ENCODE peak calls at places on chromosomes 3 and 15, in five cellular contexts. T is WERI-Rb-1, Z is aorta, G is thoracic aorta, P is uterus. C is an unnamed sample.

GRCh38 chr3:176075491-176075890 is 1121.8 kb downstream of the TBL1XR1 start:
- DNase-seq in P (no peak), T (no peak), G (no peak), Z (no peak), C (no peak)

GRCh38 chr3:168807426-168807825 is 711.7 kb upstream of the GOLIM4 start:
- DNase-seq in T (no peak), P (no peak), G (no peak), Z (no peak), C (no peak)

GRCh38 chr3:52120576-52121458 is 33.4 kb downstream of the POC1A start:
- DNase-seq in Z (peak; percentile 43), G (no peak), T (peak; percentile 20), P (no peak), C (no peak)

GRCh38 chr3:29478671-29479070 is 197.8 kb downstream of the RBMS3 start:
- DNase-seq in G (no peak), T (no peak), Z (no peak), P (no peak), C (no peak)

GRCh38 chr15:67109141-67110034 is 44.0 kb downstream of the SMAD3 start:
- DNase-seq in Z (peak; percentile 88), P (peak; percentile 71), T (no peak), G (no peak), C (no peak)

GRCh38 chr15:98347001-98347400 is 301.3 kb upstream of the IGF1R start:
- DNase-seq in T (no peak), G (no peak), P (no peak), Z (no peak), C (no peak)

GRCh38 chr3:99789322-99789721 is 28.3 kb upstream of the CMSS1 start:
- DNase-seq in P (no peak), T (peak; percentile 50), G (no peak), Z (no peak), C (no peak)

GRCh38 chr3:183369117-183369516 is 59.3 kb downstream of the MCF2L2 start:
- DNase-seq in Z (no peak), T (no peak), G (no peak), P (no peak), C (no peak)

GRCh38 chr15:74725845-74726773 is 781 bp upstream of the CYP1A1 start:
- DNase-seq in T (peak; percentile 56), P (no peak), G (no peak), Z (peak; percentile 51), C (no peak)

GRCh38 chr3:37130448-37130847 is 43.9 kb downstream of the LRRFIP2 start:
- DNase-seq in Z (no peak), P (no peak), T (no peak), G (no peak), C (no peak)

GRCh38 chr3:133937756-133938601 is 42.3 kb upstream of the RAB6B start:
- DNase-seq in P (no peak), Z (no peak), T (no peak), G (no peak), C (no peak)

GRCh38 chr3:147838650-147839049 is 429.5 kb downstream of the ZIC1 start:
- DNase-seq in T (peak; percentile 13), P (no peak), G (no peak), Z (no peak), C (no peak)

GRCh38 chr15:79378394-79379158 is 53.6 kb upstream of the MINAR1 start:
- DNase-seq in G (no peak), P (no peak), Z (no peak), T (no peak), C (no peak)

GRCh38 chr3:171792549-171792948 is 17.7 kb downstream of the PLD1 start:
- DNase-seq in Z (no peak), P (no peak), T (no peak), G (no peak), C (no peak)

GRCh38 chr15:67820992-67821783 is 4.1 kb upstream of the SKOR1 start:
- DNase-seq in Z (no peak), T (no peak), P (no peak), G (no peak), C (no peak)

GRCh38 chr3:127677541-127678314 is 5.0 kb downstream of the ABTB1 start:
- DNase-seq in P (peak; percentile 10), G (no peak), Z (peak; percentile 33), T (peak; percentile 3), C (no peak)

GRCh38 chr3:15822281-15822680 is 24.5 kb upstream of the ANKRD28 start:
- DNase-seq in G (no peak), T (no peak), Z (no peak), P (no peak), C (no peak)

GRCh38 chr3:162139841-162140240 is 643.2 kb downstream of the OTOL1 start:
- DNase-seq in T (no peak), G (no peak), Z (no peak), P (no peak), C (no peak)

GRCh38 chr15:23067416-23067815 is 28.0 kb upstream of the TUBGCP5 start:
- DNase-seq in P (no peak), T (no peak), Z (no peak), G (no peak), C (no peak)

GRCh38 chr3:50345586-50345985 is at the start of gene ZMYND10:
- DNase-seq in G (no peak), Z (peak; percentile 84), P (peak; percentile 55), T (peak; percentile 84), C (no peak)

GRCh38 chr3:84184937-84185336 is 773.9 kb upstream of the CADM2 start:
- DNase-seq in T (no peak), G (no peak), Z (no peak), P (no peak), C (no peak)

GRCh38 chr15:67782592-67782991 is 42.7 kb upstream of the SKOR1 start:
- DNase-seq in Z (no peak), P (no peak), G (no peak), T (no peak), C (no peak)

GRCh38 chr3:171654809-171655208 is 155.5 kb downstream of the PLD1 start:
- DNase-seq in Z (peak; percentile 81), G (peak; percentile 16), T (no peak), P (peak; percentile 57), C (no peak)

GRCh38 chr15:34993877-34994276 is 5.8 kb upstream of the ZNF770 start:
- DNase-seq in Z (no peak), G (no peak), P (no peak), T (no peak), C (no peak)

GRCh38 chr3:169002689-169003088 is 660.8 kb downstream of the MECOM start:
- DNase-seq in P (no peak), G (no peak), T (no peak), Z (no peak), C (no peak)

GRCh38 chr3:86938305-86938704 is 52.6 kb downstream of the VGLL3 start:
- DNase-seq in P (no peak), G (no peak), Z (no peak), T (no peak), C (no peak)

GRCh38 chr15:40723919-40724318 is 28.9 kb downstream of the RAD51 start:
- DNase-seq in P (no peak), T (no peak), G (no peak), Z (no peak), C (no peak)

DNA sequence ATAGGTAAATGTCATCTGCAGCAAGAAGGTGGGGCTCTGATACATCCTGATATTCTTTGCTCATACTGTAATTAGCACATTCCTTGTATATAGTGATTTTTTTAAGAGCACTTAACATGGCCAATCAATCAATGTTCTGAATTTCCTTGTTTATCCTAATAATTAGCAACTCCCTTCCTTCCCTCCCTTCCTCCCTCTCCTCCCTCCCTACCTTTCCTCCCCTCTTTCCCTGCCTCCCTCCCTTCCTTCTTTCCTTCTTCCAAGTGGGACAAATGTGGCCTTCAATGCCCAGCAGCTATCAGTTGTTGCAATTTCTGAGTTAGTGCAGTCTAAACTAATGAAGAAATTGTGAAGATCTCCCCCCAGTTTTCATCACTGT is 85.9 kb upstream of the LIMD1 start:
- DNase-seq in T (no peak), Z (no peak), P (no peak), G (no peak), C (no peak)
- H3K27ac ChIP-seq in T (no peak overlapping the region), Z (no peak overlapping the region), P (no peak overlapping the region), G (no peak overlapping the region), C (peak overlapping the region; percentile 85)

DNA sequence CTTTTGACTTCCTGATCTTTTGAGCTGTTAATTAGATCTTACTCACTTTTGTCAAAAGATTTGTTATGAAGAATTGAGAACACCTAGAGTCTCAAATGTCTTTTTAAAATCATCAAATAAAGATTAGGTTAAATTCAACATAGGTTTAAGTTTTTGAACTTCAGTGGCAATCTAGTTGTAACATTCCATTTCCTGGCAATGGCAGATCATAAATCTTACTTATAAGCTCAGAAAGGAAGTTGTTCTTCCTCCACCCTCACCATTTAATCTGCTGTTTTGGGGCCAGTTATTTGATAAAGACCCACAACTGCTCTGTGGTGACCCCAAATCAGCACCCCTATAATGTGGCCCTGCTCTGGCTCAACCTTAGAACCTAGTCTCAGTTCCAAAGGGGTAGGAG is 103.3 kb upstream of the RASGRP1 start:
- DNase-seq in Z (no peak), T (no peak), P (no peak), G (no peak), C (no peak)
- H3K27ac ChIP-seq in Z (no peak overlapping the region), T (no peak overlapping the region), P (no peak overlapping the region), G (no peak overlapping the region), C (no peak overlapping the region)

GRCh38 chr15:63075072-63075995 is 32.8 kb downstream of the TPM1 start:
- DNase-seq in Z (no peak), G (no peak), P (no peak), T (no peak), C (no peak)

GRCh38 chr15:63080638-63081250 is 38.2 kb downstream of the TPM1 start:
- DNase-seq in Z (no peak), G (no peak), P (no peak), T (peak; percentile 46), C (no peak)

GRCh38 chr15:63076136-63077005 is 33.8 kb downstream of the TPM1 start:
- DNase-seq in P (no peak), T (no peak), Z (no peak), G (no peak), C (no peak)

GRCh38 chr15:63079938-63080626 is 37.5 kb downstream of the TPM1 start:
- DNase-seq in G (no peak), Z (no peak), P (no peak), T (no peak), C (no peak)

DNA sequence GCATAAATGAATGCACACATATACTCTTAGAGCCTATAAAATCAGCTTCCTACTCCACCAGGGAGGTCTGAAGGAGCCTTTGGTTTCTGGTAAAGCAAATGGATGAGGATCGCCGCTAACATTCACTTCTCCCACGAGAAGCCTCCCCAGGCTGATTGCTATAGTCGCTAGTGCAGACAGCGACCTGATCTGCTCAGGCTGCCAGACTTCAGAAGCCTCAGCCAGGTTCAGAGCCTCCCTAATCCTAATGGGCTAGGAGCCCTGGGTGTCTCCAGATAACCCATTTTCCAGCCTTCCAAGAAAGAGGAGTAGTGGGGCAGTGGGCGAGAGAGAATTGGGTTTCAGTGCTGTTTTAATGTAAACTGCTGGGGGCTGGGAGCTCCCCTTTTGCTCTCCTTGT is 35.4 kb downstream of the TPM1 start:
- DNase-seq in G (no peak), P (no peak), T (peak; percentile 72), Z (no peak), C (no peak)
- H3K27ac ChIP-seq in G (no peak overlapping the region), P (no peak overlapping the region), T (no peak overlapping the region), Z (no peak overlapping the region), C (no peak overlapping the region)

DNA sequence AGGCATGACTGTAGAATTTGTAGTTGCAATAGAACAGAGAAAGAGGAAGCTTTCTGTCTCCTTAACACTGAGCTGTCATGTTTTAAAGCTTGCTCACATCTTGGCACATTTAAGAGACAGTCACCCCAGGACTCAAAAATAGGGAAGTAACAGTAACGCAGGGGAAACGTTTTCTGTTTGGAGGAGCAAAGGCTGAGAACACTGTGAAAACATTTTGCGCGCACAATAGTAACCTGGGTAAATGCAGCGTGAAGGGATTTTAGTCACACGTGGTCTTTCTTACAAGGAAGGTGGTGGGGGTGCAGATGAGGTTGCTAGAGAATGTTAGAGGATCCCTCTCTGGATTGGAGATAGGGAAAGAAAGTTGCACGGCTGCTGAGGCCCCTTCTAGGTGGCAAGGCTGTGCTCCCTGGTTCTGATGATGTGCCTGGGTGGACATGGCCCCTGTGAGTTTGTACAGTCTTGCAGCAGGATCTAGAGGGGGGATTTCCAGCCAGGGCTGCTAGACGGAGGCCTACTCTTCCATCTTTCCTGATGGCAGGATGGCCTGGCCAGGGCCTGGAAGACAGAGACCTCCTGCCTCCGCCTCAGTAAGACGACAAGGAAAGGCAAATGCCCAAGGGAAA is 12.0 kb downstream of the STARD5 start:
- DNase-seq in G (no peak), P (no peak), T (no peak), Z (peak; percentile 47), C (no peak)
- H3K27ac ChIP-seq in G (peak overlapping the region; percentile 65), P (peak overlapping the region; percentile 83), T (no peak overlapping the region), Z (no peak overlapping the region), C (no peak overlapping the region)